ENCODE peak calls at places on chromosomes 13 and 19, in seven cellular contexts. One of them, this sample, is unnamed.

GRCh38 chr13:110634558-110634957 is 19.2 kb downstream of the NAXD start:
- DNase-seq in AG09319: no peak
- DNase-seq in NCI-H2107: no peak
- DNase-seq in MG63: peak; percentile 82
- DNase-seq in stimulated activated CD8-positive, alpha-beta memory T cell treated with anti-CD3 and anti-CD28 coated beads, Interleukin-7, amount 100 ng/mL, for 1 hour: no peak
- DNase-seq in effector CD4-positive, alpha-beta T cell: no peak
- DNase-seq in activated T-cell treated with anti-CD3 and anti-CD28 coated beads for 1 hour: no peak
- DNase-seq in this sample: no peak

GRCh38 chr13:75407998-75408397 is 74.0 kb downstream of the TBC1D4 start:
- DNase-seq in AG09319: no peak
- DNase-seq in NCI-H2107: no peak
- DNase-seq in MG63: no peak
- DNase-seq in stimulated activated CD8-positive, alpha-beta memory T cell treated with anti-CD3 and anti-CD28 coated beads, Interleukin-7, amount 100 ng/mL, for 1 hour: no peak
- DNase-seq in effector CD4-positive, alpha-beta T cell: no peak
- DNase-seq in activated T-cell treated with anti-CD3 and anti-CD28 coated beads for 1 hour: no peak
- DNase-seq in this sample: no peak

GRCh38 chr13:110265682-110266430 is 41.1 kb downstream of the COL4A1 start:
- DNase-seq in AG09319: no peak
- DNase-seq in NCI-H2107: no peak
- DNase-seq in MG63: no peak
- DNase-seq in stimulated activated CD8-positive, alpha-beta memory T cell treated with anti-CD3 and anti-CD28 coated beads, Interleukin-7, amount 100 ng/mL, for 1 hour: no peak
- DNase-seq in effector CD4-positive, alpha-beta T cell: no peak
- DNase-seq in activated T-cell treated with anti-CD3 and anti-CD28 coated beads for 1 hour: no peak
- DNase-seq in this sample: no peak

GRCh38 chr19:16566161-16566560 is 6.1 kb downstream of the SLC35E1 start:
- DNase-seq in AG09319: no peak
- DNase-seq in NCI-H2107: no peak
- DNase-seq in MG63: no peak
- DNase-seq in stimulated activated CD8-positive, alpha-beta memory T cell treated with anti-CD3 and anti-CD28 coated beads, Interleukin-7, amount 100 ng/mL, for 1 hour: peak; percentile 51
- DNase-seq in effector CD4-positive, alpha-beta T cell: peak; percentile 84
- DNase-seq in activated T-cell treated with anti-CD3 and anti-CD28 coated beads for 1 hour: peak; percentile 67
- DNase-seq in this sample: no peak

GRCh38 chr13:44052843-44053607 is 173.3 kb downstream of the LACC1 start:
- DNase-seq in AG09319: peak; percentile 14
- DNase-seq in NCI-H2107: no peak
- DNase-seq in MG63: no peak
- DNase-seq in stimulated activated CD8-positive, alpha-beta memory T cell treated with anti-CD3 and anti-CD28 coated beads, Interleukin-7, amount 100 ng/mL, for 1 hour: no peak
- DNase-seq in effector CD4-positive, alpha-beta T cell: no peak
- DNase-seq in activated T-cell treated with anti-CD3 and anti-CD28 coated beads for 1 hour: no peak
- DNase-seq in this sample: no peak

GRCh38 chr19:4896372-4896771 is 6.3 kb downstream of the ARRDC5 start:
- DNase-seq in AG09319: no peak
- DNase-seq in NCI-H2107: no peak
- DNase-seq in MG63: peak; percentile 52
- DNase-seq in stimulated activated CD8-positive, alpha-beta memory T cell treated with anti-CD3 and anti-CD28 coated beads, Interleukin-7, amount 100 ng/mL, for 1 hour: no peak
- DNase-seq in effector CD4-positive, alpha-beta T cell: no peak
- DNase-seq in activated T-cell treated with anti-CD3 and anti-CD28 coated beads for 1 hour: no peak
- DNase-seq in this sample: no peak

GRCh38 chr13:99258946-99259345 is 767 bp upstream of the GPR18 start:
- DNase-seq in AG09319: no peak
- DNase-seq in NCI-H2107: no peak
- DNase-seq in MG63: no peak
- DNase-seq in stimulated activated CD8-positive, alpha-beta memory T cell treated with anti-CD3 and anti-CD28 coated beads, Interleukin-7, amount 100 ng/mL, for 1 hour: no peak
- DNase-seq in effector CD4-positive, alpha-beta T cell: no peak
- DNase-seq in activated T-cell treated with anti-CD3 and anti-CD28 coated beads for 1 hour: no peak
- DNase-seq in this sample: no peak

GRCh38 chr13:99145461-99145860 is 55.2 kb upstream of the UBAC2 start:
- DNase-seq in AG09319: no peak
- DNase-seq in NCI-H2107: no peak
- DNase-seq in MG63: no peak
- DNase-seq in stimulated activated CD8-positive, alpha-beta memory T cell treated with anti-CD3 and anti-CD28 coated beads, Interleukin-7, amount 100 ng/mL, for 1 hour: no peak
- DNase-seq in effector CD4-positive, alpha-beta T cell: no peak
- DNase-seq in activated T-cell treated with anti-CD3 and anti-CD28 coated beads for 1 hour: no peak
- DNase-seq in this sample: no peak

GRCh38 chr19:16400911-16401675 is 70.7 kb downstream of the EPS15L1 start:
- DNase-seq in AG09319: no peak
- DNase-seq in NCI-H2107: no peak
- DNase-seq in MG63: no peak
- DNase-seq in stimulated activated CD8-positive, alpha-beta memory T cell treated with anti-CD3 and anti-CD28 coated beads, Interleukin-7, amount 100 ng/mL, for 1 hour: no peak
- DNase-seq in effector CD4-positive, alpha-beta T cell: no peak
- DNase-seq in activated T-cell treated with anti-CD3 and anti-CD28 coated beads for 1 hour: no peak
- DNase-seq in this sample: no peak

This sample was measured in NCI-H187.